ENCODE peak calls at places on chromosomes 13 and 19, in seven cellular contexts. R is tibial nerve, Q is sigmoid colon, I is stomach, G is A549, J is SK-N-SH, U is HepG2. T is an unnamed sample.

GRCh38 chr13:35768126-35768525 is 291.6 kb upstream of the MAB21L1 start:
- DNase-seq in Q (no peak), R (no peak), J (no peak), U (no peak), G (no peak), I (no peak), T (no peak)

GRCh38 chr13:60759499-60759898 is 362.5 kb downstream of the TDRD3 start:
- DNase-seq in I (peak), Q (no peak), J (peak), U (peak), R (no peak), G (peak), T (no peak)

GRCh38 chr13:40776681-40777165 is 5.7 kb upstream of the MRPS31 start:
- DNase-seq in U (no peak), R (no peak), I (no peak), Q (no peak), J (no peak), G (no peak), T (no peak)

GRCh38 chr19:30362156-30362754 is 9.9 kb upstream of the ZNF536 start:
- DNase-seq in G (no peak), I (peak), U (no peak), R (no peak), J (no peak), Q (no peak), T (no peak)

GRCh38 chr19:4755459-4755858 is 31.8 kb upstream of the DPP9 start:
- DNase-seq in U (no peak), Q (no peak), R (no peak), G (no peak), I (no peak), J (no peak), T (no peak)

GRCh38 chr13:40790232-40790631 is 821 bp downstream of the SLC25A15 start:
- DNase-seq in J (peak), Q (no peak), R (no peak), I (no peak), G (no peak), U (no peak), T (no peak)

GRCh38 chr13:41603917-41604316 is 146.6 kb downstream of the RGCC start:
- DNase-seq in I (no peak), G (peak), R (no peak), U (no peak), Q (no peak), J (no peak), T (no peak)

GRCh38 chr13:71866173-71867091 is 572 bp downstream of the DACH1 start:
- DNase-seq in I (peak), R (no peak), U (no peak), Q (no peak), G (no peak), J (peak), T (peak)

GRCh38 chr19:44151491-44151890 is 10.1 kb downstream of the ZNF234 start:
- DNase-seq in U (no peak), J (no peak), G (no peak), I (no peak), Q (no peak), R (no peak), T (no peak)

GRCh38 chr13:112102243-112102642 is 35.3 kb downstream of the SOX1 start:
- DNase-seq in R (no peak), I (no peak), U (peak), G (no peak), Q (peak), J (no peak), T (no peak)

GRCh38 chr19:834216-834615 is 6.6 kb downstream of the AZU1 start:
- DNase-seq in Q (no peak), R (no peak), G (no peak), U (no peak), J (no peak), I (no peak), T (no peak)

GRCh38 chr13:39684531-39685137 is 29.2 kb downstream of the COG6 start:
- DNase-seq in J (peak), G (peak), R (no peak), I (no peak), U (peak), Q (no peak), T (no peak)

GRCh38 chr19:58558066-58558622 is at the start of gene UBE2M:
- DNase-seq in Q (peak), J (no peak), G (peak), R (no peak), U (no peak), I (peak), T (peak)

GRCh38 chr19:27833031-27833430 is 1379.9 kb downstream of the UQCRFS1 start:
- DNase-seq in Q (no peak), J (no peak), R (no peak), G (no peak), U (no peak), I (no peak), T (no peak)

GRCh38 chr13:29959621-29960020 is 109.2 kb upstream of the UBL3 start:
- DNase-seq in R (no peak), G (no peak), I (no peak), Q (no peak), U (no peak), J (no peak), T (no peak)

GRCh38 chr19:40609561-40610395 is 8.6 kb downstream of the LTBP4 start:
- DNase-seq in Q (peak), G (peak), U (peak), J (peak), I (peak), R (peak), T (peak)

GRCh38 chr13:110044521-110045200 is 258.3 kb upstream of the IRS2 start:
- DNase-seq in J (peak), I (no peak), R (no peak), G (no peak), U (no peak), Q (no peak), T (no peak)

GRCh38 chr13:48496796-48497195 is 36.1 kb downstream of the RCBTB2 start:
- DNase-seq in U (no peak), J (no peak), G (no peak), R (no peak), Q (no peak), I (no peak), T (no peak)

GRCh38 chr13:24679686-24680085 is 522 bp upstream of the ATP12A start:
- DNase-seq in G (no peak), I (no peak), J (no peak), Q (no peak), U (no peak), R (no peak), T (no peak)

GRCh38 chr13:24997367-24997967 is 98.5 kb upstream of the PABPC3 start:
- DNase-seq in G (peak), Q (no peak), U (peak), I (no peak), J (peak), R (no peak), T (no peak)

GRCh38 chr13:94269557-94269956 is 209.9 kb downstream of the DCT start:
- DNase-seq in R (no peak), U (no peak), G (no peak), Q (no peak), J (no peak), I (no peak), T (no peak)

GRCh38 chr19:708154-709141 is at the start of gene PALM:
- DNase-seq in J (peak), U (peak), G (no peak), Q (peak), I (peak), R (no peak), T (peak)

GRCh38 chr13:114130708-114131580 is 1.5 kb downstream of the RASA3 start:
- DNase-seq in Q (peak), I (no peak), R (no peak), U (no peak), J (peak), G (peak), T (no peak)

GRCh38 chr19:4140237-4140711 is 13.2 kb upstream of the CREB3L3 start:
- DNase-seq in G (peak), U (peak), I (no peak), J (peak), Q (no peak), R (no peak), T (no peak)

GRCh38 chr13:42036711-42037110 is 11.7 kb upstream of the DGKH start:
- DNase-seq in U (no peak), Q (no peak), G (no peak), J (no peak), R (no peak), I (no peak), T (no peak)

GRCh38 chr19:11214387-11214786 is 17.0 kb upstream of the KANK2 start:
- DNase-seq in Q (no peak), I (no peak), U (no peak), R (no peak), G (no peak), J (no peak), T (no peak)

GRCh38 chr19:33666196-33666595 is 44.4 kb downstream of the CHST8 start:
- DNase-seq in J (no peak), Q (no peak), I (peak), G (no peak), R (no peak), U (no peak), T (no peak)

GRCh38 chr19:38735257-38735686 is 9.0 kb downstream of the CAPN12 start:
- DNase-seq in J (peak), R (no peak), U (no peak), I (peak), G (peak), Q (peak), T (peak)

GRCh38 chr13:22018297-22019210 is 347.7 kb downstream of the FGF9 start:
- DNase-seq in J (no peak), Q (no peak), G (no peak), U (no peak), R (no peak), I (no peak), T (no peak)

GRCh38 chr19:38506723-38507550 is 73.4 kb downstream of the RYR1 start:
- DNase-seq in R (no peak), U (peak), Q (peak), J (peak), I (peak), G (peak), T (peak)

GRCh38 chr19:40357655-40358054 is 9.2 kb downstream of the PLD3 start:
- DNase-seq in I (no peak), J (no peak), U (no peak), R (no peak), Q (no peak), G (no peak), T (no peak)

GRCh38 chr13:27270594-27271520 is at the start of gene RASL11A:
- DNase-seq in G (peak), I (peak), Q (peak), R (peak), J (peak), U (peak), T (peak)

GRCh38 chr19:40279120-40279551 is 6.0 kb downstream of the AKT2 start:
- DNase-seq in Q (peak), J (peak), U (no peak), I (no peak), R (peak), G (no peak), T (peak)

GRCh38 chr19:7497292-7497691 is 8.5 kb upstream of the PEX11G start:
- DNase-seq in Q (no peak), J (no peak), R (no peak), U (no peak), I (no peak), G (no peak), T (no peak)

GRCh38 chr13:80040219-80040976 is 300.5 kb downstream of the SPRY2 start:
- DNase-seq in R (no peak), Q (no peak), J (no peak), G (peak), I (no peak), U (no peak), T (no peak)

GRCh38 chr19:6417713-6418561 is 6.7 kb downstream of the KHSRP start:
- DNase-seq in R (no peak), G (peak), I (no peak), J (peak), U (no peak), Q (peak), T (no peak)

GRCh38 chr19:17784201-17785008 is 10.5 kb upstream of the B3GNT3 start:
- DNase-seq in G (peak), Q (peak), U (peak), I (peak), J (peak), R (no peak), T (peak)

GRCh38 chr13:39406688-39407087 is 196.3 kb downstream of the LHFPL6 start:
- DNase-seq in G (no peak), I (no peak), R (no peak), J (no peak), Q (no peak), U (no peak), T (no peak)

GRCh38 chr13:41008349-41008980 is 10.7 kb downstream of the ELF1 start:
- DNase-seq in Q (no peak), R (no peak), U (peak), J (no peak), I (no peak), G (peak), T (no peak)

GRCh38 chr19:35240322-35240721 is 8.5 kb upstream of the LSR start:
- DNase-seq in U (no peak), Q (no peak), I (no peak), J (no peak), R (no peak), G (no peak), T (no peak)

GRCh38 chr13:98648141-98648540 is 71.2 kb upstream of the STK24 start:
- DNase-seq in J (no peak), G (no peak), Q (no peak), U (peak), R (no peak), I (no peak), T (no peak)
- TF ChIP-seq EP300 in J (no peak), G (no peak), Q (no peak), U (no peak), R (no peak), I (no peak), T (no peak)

GRCh38 chr19:48635966-48636858 is 967 bp downstream of the DBP start:
- DNase-seq in Q (peak), R (no peak), J (no peak), I (no peak), U (no peak), G (no peak), T (peak)

GRCh38 chr19:48635263-48635965 is 1.8 kb downstream of the DBP start:
- DNase-seq in G (peak), U (no peak), I (peak), R (peak), J (peak), Q (peak), T (peak)

GRCh38 chr19:48634036-48634342 is 3.2 kb downstream of the DBP start:
- DNase-seq in Q (no peak), G (no peak), I (no peak), J (no peak), R (no peak), U (no peak), T (no peak)

GRCh38 chr19:48633148-48634035 is 3.8 kb downstream of the DBP start:
- DNase-seq in Q (no peak), J (no peak), I (no peak), G (no peak), U (no peak), R (no peak), T (no peak)

GRCh38 chr19:48634424-48635262 is 2.5 kb downstream of the DBP start:
- DNase-seq in I (peak), U (peak), J (peak), G (peak), Q (peak), R (peak), T (peak)
- TF ChIP-seq EP300 in I (no peak), U (peak), J (peak), G (no peak), Q (no peak), R (peak), T (peak)

GRCh38 chr13:77532983-77533382 is 2.5 kb upstream of the SCEL start:
- DNase-seq in R (no peak), I (no peak), Q (no peak), J (no peak), G (no peak), U (no peak), T (no peak)
- TF ChIP-seq EP300 in R (no peak), I (no peak), Q (no peak), J (no peak), G (no peak), U (no peak), T (no peak)

GRCh38 chr13:70090036-70090723 is 17.4 kb upstream of the ATXN8OS start:
- DNase-seq in I (no peak), U (no peak), G (no peak), J (no peak), Q (no peak), R (no peak), T (no peak)
- TF ChIP-seq EP300 in I (no peak), U (no peak), G (no peak), J (no peak), Q (no peak), R (no peak), T (no peak)

GRCh38 chr19:2273356-2274184 is 8.4 kb downstream of the PEAK3 start:
- DNase-seq in I (peak), R (peak), G (peak), J (peak), Q (peak), U (peak), T (peak)
- TF ChIP-seq EP300 in I (no peak), R (no peak), G (no peak), J (no peak), Q (no peak), U (no peak), T (no peak)